ENCODE peak calls at places on chromosomes 2 and 18, in six cellular contexts. Y, Z, P, E, L and O are unnamed samples.

GRCh38 chr2:230950833-230951339 is 25.8 kb upstream of the GPR55 start:
- DNase-seq in Y (no peak), Z (no peak), E (no peak), L (no peak), P (no peak), O (no peak)

GRCh38 chr2:100291152-100291970 is 30.9 kb downstream of the LONRF2 start:
- DNase-seq in Z (no peak), Y (peak; percentile 99), P (peak; percentile 98), L (peak; percentile 97), E (no peak), O (peak; percentile 64)

GRCh38 chr2:134169788-134170187 is 84.1 kb upstream of the MGAT5 start:
- DNase-seq in P (no peak), E (no peak), L (no peak), Z (no peak), Y (no peak), O (no peak)

GRCh38 chr2:68767031-68767961 is 32.7 kb downstream of the ARHGAP25 start:
- DNase-seq in L (no peak), Z (no peak), Y (no peak), P (no peak), E (no peak), O (no peak)

GRCh38 chr2:145561152-145561551 is 1041.2 kb upstream of the ZEB2 start:
- DNase-seq in Y (no peak), E (no peak), L (no peak), P (no peak), Z (no peak), O (no peak)

GRCh38 chr2:54665436-54665856 is 58.0 kb upstream of the EML6 start:
- DNase-seq in Z (peak; percentile 49), Y (peak; percentile 68), E (peak; percentile 61), L (peak; percentile 22), P (peak; percentile 53), O (peak; percentile 73)

GRCh38 chr2:235024191-235024611 is 72.4 kb downstream of the SH3BP4 start:
- DNase-seq in L (no peak), Z (no peak), P (peak; percentile 34), E (no peak), Y (peak; percentile 69), O (no peak)

GRCh38 chr18:78939105-78939504 is 40.5 kb upstream of the SALL3 start:
- DNase-seq in P (no peak), Z (no peak), E (no peak), Y (no peak), L (no peak), O (no peak)

GRCh38 chr2:151560289-151560688 is 150.6 kb downstream of the RIF1 start:
- DNase-seq in E (no peak), P (peak; percentile 85), Y (peak; percentile 33), Z (no peak), L (peak; percentile 5), O (no peak)

GRCh38 chr2:112275887-112276773 is 733 bp downstream of the ZC3H6 start:
- DNase-seq in E (peak; percentile 85), L (peak; percentile 77), Y (peak; percentile 87), P (peak; percentile 90), Z (peak; percentile 79), O (peak; percentile 82)

GRCh38 chr2:27703638-27704341 is 40.1 kb downstream of the SLC4A1AP start:
- DNase-seq in E (peak; percentile 94), L (peak; percentile 79), Y (peak; percentile 96), Z (peak; percentile 86), P (peak; percentile 92), O (peak; percentile 87)

GRCh38 chr2:198060277-198060676 is 255.9 kb downstream of the PLCL1 start:
- DNase-seq in L (no peak), Y (no peak), Z (no peak), P (no peak), E (no peak), O (no peak)

GRCh38 chr18:61187971-61188370 is 145.3 kb upstream of the CDH20 start:
- DNase-seq in P (no peak), E (no peak), L (no peak), Y (no peak), Z (no peak), O (no peak)
- H4K91ac ChIP-seq in P (no peak overlapping the region), E (no peak overlapping the region), L (no peak overlapping the region), Y (no peak overlapping the region), Z (no peak overlapping the region), O (no peak overlapping the region)

GRCh38 chr2:217729426-217730058 is 273.3 kb downstream of the TNS1 start:
- DNase-seq in P (no peak), Y (peak; percentile 13), Z (no peak), E (no peak), L (no peak), O (no peak)
- H3K4ac ChIP-seq in P (no peak overlapping the region), Y (peak overlapping the region; percentile 4), Z (no peak overlapping the region), E (no peak overlapping the region), L (no peak overlapping the region), O (no peak overlapping the region)

GRCh38 chr18:60188943-60189342 is 183.6 kb downstream of the MC4R start:
- DNase-seq in P (no peak), Y (no peak), Z (no peak), L (no peak), E (no peak), O (no peak)
- H4K91ac ChIP-seq in P (no peak overlapping the region), Y (no peak overlapping the region), Z (no peak overlapping the region), L (no peak overlapping the region), E (no peak overlapping the region), O (no peak overlapping the region)

DNA sequence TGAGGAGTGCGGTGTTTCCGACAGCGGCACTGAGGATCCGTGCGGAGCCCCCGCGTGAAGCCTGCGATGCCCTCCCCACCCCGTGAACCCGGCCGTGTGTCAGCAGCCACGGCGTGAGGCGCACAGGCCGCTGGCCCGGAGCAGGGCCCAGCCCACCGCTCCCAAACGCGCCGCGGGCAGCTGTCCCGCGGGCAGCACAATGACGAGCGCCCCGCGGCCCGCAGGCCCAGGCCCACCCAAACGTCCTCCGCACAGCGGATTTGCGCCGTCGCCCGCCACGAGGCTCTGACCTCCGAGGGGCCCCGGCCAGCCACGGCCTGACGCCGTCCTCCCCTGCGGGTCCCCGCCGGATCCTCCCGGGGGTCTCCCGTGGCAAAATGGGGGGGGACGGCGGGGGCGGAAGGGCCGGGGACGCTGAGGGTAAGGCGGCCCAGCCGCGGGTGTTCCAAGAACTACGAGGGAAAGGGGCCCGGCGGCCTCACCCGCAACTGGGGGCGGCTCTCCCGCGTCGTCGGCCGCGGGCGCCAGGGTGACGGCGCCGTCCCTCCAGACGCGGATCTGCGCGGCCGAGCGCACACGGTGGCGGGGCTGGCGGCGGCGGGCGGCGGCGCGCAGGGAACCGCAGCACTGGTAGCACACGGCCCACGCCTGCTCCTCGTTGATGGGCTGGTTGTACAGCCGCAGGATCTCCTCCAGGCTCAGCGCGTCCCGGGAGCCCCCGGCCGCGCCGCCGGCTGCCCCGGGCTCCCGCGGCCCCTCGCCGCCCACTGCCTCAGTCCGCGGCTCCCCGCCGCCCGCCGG is 659 bp downstream of the SPIRE1 start:
- DNase-seq in P (peak; percentile 62), L (peak; percentile 37), E (peak; percentile 54), Z (peak; percentile 21), Y (peak; percentile 48), O (peak; percentile 34)
- H3K4ac ChIP-seq in P (peak overlapping the region; percentile 97), L (peak overlapping the region; percentile 83), E (no peak overlapping the region), Z (no peak overlapping the region), Y (peak overlapping the region; percentile 87), O (no peak overlapping the region)